ENCODE peak calls at places on chromosomes 16 and 17, in ten cellular contexts. U is stimulated activated CD8-positive, alpha-beta memory T cell treated with anti-CD3 and anti-CD28 coated beads, Interleukin-2, amount 100 ng/mL, for 1 hour; Z is LoVo; B is neural progenitor cell; X is stimulated activated CD4-positive, alpha-beta T cell treated with anti-CD3 and anti-CD28 coated beads, Interleukin-2, amount 100 ng/mL, for 24 hours; Q is kidney glomerular epithelial cell; I is NCI-H1092; K is 8988T; A is CD8-positive, alpha-beta T cell; Y is NCI-H1105. G is an unnamed sample.

GRCh38 chr16:56662357-56663354 is 4.9 kb downstream of the MT1F start:
- DNase-seq in U (no peak), Z (no peak), B (no peak), X (peak), Q (no peak), I (no peak), K (no peak), A (no peak), Y (no peak), G (no peak)

GRCh38 chr17:78528541-78528940 is 48.7 kb downstream of the DNAH17 start:
- DNase-seq in U (no peak), Z (no peak), B (peak), X (no peak), Q (no peak), I (peak), K (no peak), A (no peak), Y (peak), G (no peak)

GRCh38 chr16:85613609-85614337 is 651 bp downstream of the GSE1 start:
- DNase-seq in U (no peak), Z (peak), B (peak), X (peak), Q (peak), I (peak), K (peak), A (no peak), Y (peak), G (peak)

GRCh38 chr17:32518856-32519768 is 32.3 kb downstream of the CDK5R1 start:
- DNase-seq in U (peak), Z (no peak), B (peak), X (peak), Q (no peak), I (peak), K (no peak), A (peak), Y (peak), G (peak)

GRCh38 chr17:63024716-63025115 is 58.7 kb downstream of the TANC2 start:
- DNase-seq in U (no peak), Z (no peak), B (no peak), X (no peak), Q (no peak), I (no peak), K (no peak), A (no peak), Y (no peak), G (no peak)

GRCh38 chr17:1272701-1273100 is 2.5 kb downstream of the BHLHA9 start:
- DNase-seq in U (no peak), Z (no peak), B (no peak), X (no peak), Q (no peak), I (no peak), K (no peak), A (no peak), Y (no peak), G (no peak)

GRCh38 chr17:7685533-7686220 is 1.6 kb downstream of the TP53 start:
- DNase-seq in U (peak), Z (peak), B (peak), X (peak), Q (no peak), I (peak), K (peak), A (peak), Y (peak), G (peak)

GRCh38 chr17:50431219-50431618 is 5.2 kb downstream of the ACSF2 start:
- DNase-seq in U (no peak), Z (no peak), B (no peak), X (no peak), Q (no peak), I (no peak), K (no peak), A (no peak), Y (no peak), G (no peak)

GRCh38 chr17:49567871-49568694 is 7.6 kb upstream of the NXPH3 start:
- DNase-seq in U (peak), Z (peak), B (peak), X (peak), Q (peak), I (peak), K (no peak), A (peak), Y (no peak), G (peak)

GRCh38 chr17:56690441-56691291 is 97.2 kb downstream of the NOG start:
- DNase-seq in U (no peak), Z (no peak), B (no peak), X (no peak), Q (no peak), I (peak), K (no peak), A (no peak), Y (no peak), G (no peak)

GRCh38 chr17:72117748-72118587 is 2.9 kb upstream of the SOX9 start:
- DNase-seq in U (no peak), Z (no peak), B (peak), X (no peak), Q (no peak), I (no peak), K (no peak), A (no peak), Y (no peak), G (no peak)

GRCh38 chr16:25014500-25015147 is 545 bp downstream of the ARHGAP17 start:
- DNase-seq in U (no peak), Z (peak), B (peak), X (peak), Q (peak), I (no peak), K (no peak), A (no peak), Y (peak), G (peak)

GRCh38 chr17:50028207-50029120 is 27.4 kb upstream of the ITGA3 start:
- DNase-seq in U (no peak), Z (peak), B (peak), X (no peak), Q (peak), I (no peak), K (peak), A (no peak), Y (no peak), G (peak)

GRCh38 chr17:7883781-7884386 is 4.7 kb upstream of the CHD3 start:
- DNase-seq in U (no peak), Z (peak), B (no peak), X (peak), Q (peak), I (no peak), K (no peak), A (no peak), Y (peak), G (peak)

G was measured in PC-9.